ENCODE peak calls at places on chromosomes 12 and 14, in five cellular contexts. V, D, M, K and E are unnamed samples.

GRCh38 chr12:114913871-114914801 is 230.2 kb upstream of the TBX3 start:
- DNase-seq in V (no peak), D (peak), M (no peak), K (no peak), E (no peak)

GRCh38 chr12:24111591-24111990 is 162.1 kb upstream of the SOX5 start:
- DNase-seq in V (no peak), D (no peak), M (no peak), K (no peak), E (peak)

GRCh38 chr12:57151741-57152407 is 4.5 kb upstream of the LRP1-AS start:
- DNase-seq in V (peak), D (peak), M (no peak), K (no peak), E (no peak)

GRCh38 chr12:100808777-100809176 is 14.2 kb downstream of the ANO4 start:
- DNase-seq in V (no peak), D (no peak), M (no peak), K (no peak), E (no peak)

GRCh38 chr14:61553730-61554641 is 141.3 kb upstream of the HIF1A start:
- DNase-seq in V (peak), D (no peak), M (no peak), K (no peak), E (peak)

GRCh38 chr14:71247106-71247505 is 339.8 kb downstream of the PCNX1 start:
- DNase-seq in V (peak), D (no peak), M (no peak), K (no peak), E (no peak)

GRCh38 chr12:73057428-73057827 is 785.3 kb downstream of the TRHDE start:
- DNase-seq in V (no peak), D (no peak), M (no peak), K (no peak), E (no peak)

GRCh38 chr12:100798799-100799198 is 4.2 kb downstream of the ANO4 start:
- DNase-seq in V (peak), D (no peak), M (no peak), K (no peak), E (no peak)

GRCh38 chr12:98464155-98464554 is 51.2 kb upstream of the TMPO start:
- DNase-seq in V (peak), D (no peak), M (no peak), K (no peak), E (no peak)

GRCh38 chr14:20215196-20215595 is 8.3 kb upstream of the OR11H6 start:
- DNase-seq in V (no peak), D (no peak), M (no peak), K (no peak), E (no peak)

GRCh38 chr14:22979748-22980392 is 2.5 kb downstream of the AJUBA start:
- DNase-seq in V (no peak), D (no peak), M (no peak), K (no peak), E (peak)

GRCh38 chr14:94612580-94613554 is 676 bp downstream of the SERPINA3 start:
- DNase-seq in V (no peak), D (no peak), M (no peak), K (no peak), E (no peak)

GRCh38 chr12:115411121-115411520 is 727.1 kb upstream of the TBX3 start:
- DNase-seq in V (no peak), D (no peak), M (no peak), K (no peak), E (no peak)

GRCh38 chr14:69987416-69988144 is 108.4 kb downstream of the SMOC1 start:
- DNase-seq in V (no peak), D (no peak), M (no peak), K (peak), E (no peak)

GRCh38 chr12:117640511-117640910 is 279.1 kb upstream of the NOS1 start:
- DNase-seq in V (no peak), D (no peak), M (no peak), K (no peak), E (no peak)

GRCh38 chr14:48586099-48586498 is 910.7 kb upstream of the MDGA2 start:
- DNase-seq in V (no peak), D (no peak), M (no peak), K (no peak), E (no peak)

GRCh38 chr14:93056840-93057585 is 58.7 kb downstream of the ITPK1 start:
- DNase-seq in V (no peak), D (no peak), M (no peak), K (no peak), E (no peak)

GRCh38 chr14:77028384-77029246 is at the start of gene IRF2BPL:
- DNase-seq in V (peak), D (peak), M (peak), K (peak), E (peak)

GRCh38 chr12:32455607-32456063 is 56.3 kb downstream of the FGD4 start:
- DNase-seq in V (peak), D (no peak), M (peak), K (peak), E (peak)

GRCh38 chr12:12543959-12544358 is 18.7 kb downstream of the DUSP16 start:
- DNase-seq in V (no peak), D (no peak), M (no peak), K (no peak), E (no peak)

GRCh38 chr12:2582631-2583616 is 211.8 kb upstream of the FKBP4 start:
- DNase-seq in V (no peak), D (peak), M (peak), K (peak), E (peak)

GRCh38 chr14:95003099-95003960 is 154.0 kb downstream of the DICER1 start:
- DNase-seq in V (no peak), D (no peak), M (no peak), K (no peak), E (no peak)

GRCh38 chr14:59677771-59678211 is 101.2 kb upstream of the CCDC175 start:
- DNase-seq in V (no peak), D (no peak), M (no peak), K (no peak), E (peak)

GRCh38 chr14:69115407-69116185 is 37.3 kb downstream of the DCAF5 start:
- DNase-seq in V (no peak), D (no peak), M (no peak), K (no peak), E (no peak)

GRCh38 chr12:71164877-71165197 is 7.0 kb upstream of the TSPAN8 start:
- DNase-seq in V (no peak), D (no peak), M (no peak), K (no peak), E (no peak)

GRCh38 chr12:106696071-106696470 is 78.4 kb upstream of the RIC8B start:
- DNase-seq in V (no peak), D (no peak), M (no peak), K (no peak), E (no peak)